ENCODE peak calls at places on chromosomes 5 and 9, in nine cellular contexts. V is brain microvascular endothelial cell, Z is natural killer cell, A is tibial artery, I is bronchial epithelial cell, S is GM12865, M is gastrocnemius medialis, Q is epithelial cell of proximal tubule, B is epithelial cell of esophagus. D is an unnamed sample.

GRCh38 chr5:121384359-121384758 is 467.3 kb upstream of the FTMT start:
- DNase-seq in Q (no peak), B (no peak), I (no peak), Z (no peak), M (no peak), S (no peak), V (no peak), A (no peak), D (no peak)

GRCh38 chr9:128149951-128150593 is 819 bp downstream of the LCN2 start:
- DNase-seq in I (no peak), S (no peak), B (no peak), M (no peak), A (no peak), Q (no peak), Z (no peak), V (no peak), D (no peak)

GRCh38 chr5:41762426-41762825 is 107.8 kb downstream of the OXCT1 start:
- DNase-seq in I (no peak), B (no peak), Q (no peak), M (no peak), A (no peak), V (no peak), Z (no peak), S (no peak), D (no peak)

GRCh38 chr5:173538654-173539053 is 77.8 kb downstream of the BOD1 start:
- DNase-seq in I (no peak), B (no peak), Q (no peak), V (no peak), A (no peak), Z (no peak), M (no peak), S (peak; percentile 87), D (no peak)

GRCh38 chr5:89243611-89244010 is 360.6 kb upstream of the MEF2C start:
- DNase-seq in M (no peak), Z (no peak), A (no peak), B (no peak), V (no peak), Q (no peak), S (no peak), I (no peak), D (no peak)

GRCh38 chr5:161660806-161661205 is 24.7 kb upstream of the GABRA6 start:
- DNase-seq in Q (no peak), S (no peak), I (no peak), M (no peak), V (no peak), B (no peak), Z (no peak), A (no peak), D (no peak)

GRCh38 chr9:5838884-5839571 is 6.1 kb upstream of the ERMP1 start:
- DNase-seq in V (peak; percentile 32), M (peak; percentile 61), A (no peak), I (peak; percentile 88), B (peak; percentile 90), Z (no peak), S (peak; percentile 44), Q (peak; percentile 67), D (peak; percentile 39)

GRCh38 chr5:62742214-62742613 is 163.6 kb downstream of the LRRC70 start:
- DNase-seq in B (no peak), V (no peak), M (no peak), I (no peak), A (no peak), Z (no peak), S (no peak), Q (no peak), D (no peak)

GRCh38 chr5:137954131-137954879 is 65.0 kb downstream of the PKD2L2 start:
- DNase-seq in A (no peak), S (no peak), I (peak; percentile 54), Z (no peak), B (peak; percentile 67), M (peak; percentile 23), V (peak; percentile 88), Q (peak; percentile 13), D (peak; percentile 85)

GRCh38 chr9:77011973-77012817 is 7.3 kb upstream of the FOXB2 start:
- DNase-seq in S (peak; percentile 56), Z (peak; percentile 25), A (no peak), M (peak; percentile 25), I (no peak), Q (no peak), V (peak; percentile 17), B (peak; percentile 46), D (no peak)

GRCh38 chr5:169988947-169989346 is 8.7 kb upstream of the INSYN2B start:
- DNase-seq in Q (no peak), Z (no peak), M (no peak), A (no peak), I (peak; percentile 85), B (peak; percentile 70), V (peak; percentile 41), S (no peak), D (no peak)

GRCh38 chr9:14480561-14480960 is 166.6 kb upstream of the NFIB start:
- DNase-seq in M (no peak), B (no peak), V (no peak), Z (no peak), A (no peak), I (no peak), Q (no peak), S (no peak), D (no peak)

GRCh38 chr9:119094086-119094485 is 275.1 kb downstream of the BRINP1 start:
- DNase-seq in V (no peak), M (no peak), B (no peak), I (peak; percentile 0), Q (no peak), A (no peak), Z (no peak), S (no peak), D (no peak)

GRCh38 chr5:124923131-124923530 is 176.7 kb upstream of the ZNF608 start:
- DNase-seq in B (peak; percentile 18), Q (no peak), S (peak; percentile 16), V (no peak), M (no peak), A (no peak), Z (no peak), I (no peak), D (no peak)

GRCh38 chr5:97877578-97877977 is 694.5 kb upstream of the RIOK2 start:
- DNase-seq in S (no peak), M (no peak), V (no peak), I (no peak), A (no peak), Q (no peak), B (no peak), Z (no peak), D (no peak)

GRCh38 chr9:124309665-124310064 is 51.9 kb downstream of the NEK6 start:
- DNase-seq in Q (peak; percentile 88), V (peak; percentile 99), B (peak; percentile 95), S (no peak), Z (no peak), A (peak; percentile 92), I (peak; percentile 96), M (peak; percentile 37), D (peak; percentile 95)

GRCh38 chr9:112486221-112487007 is at the start of gene KIAA1958:
- DNase-seq in B (peak; percentile 81), A (peak; percentile 87), S (peak; percentile 95), V (peak; percentile 41), M (peak; percentile 69), Q (no peak), Z (peak; percentile 69), I (peak; percentile 55), D (peak; percentile 72)

GRCh38 chr9:130975156-130975555 is 33.8 kb upstream of the LAMC3 start:
- DNase-seq in A (no peak), I (no peak), S (no peak), Q (no peak), B (no peak), M (no peak), Z (no peak), V (no peak), D (no peak)

GRCh38 chr9:130980526-130980925 is 28.4 kb upstream of the LAMC3 start:
- DNase-seq in A (no peak), Q (no peak), Z (no peak), I (no peak), M (no peak), B (no peak), V (no peak), S (no peak), D (no peak)

GRCh38 chr9:130975932-130976841 is 32.8 kb upstream of the LAMC3 start:
- DNase-seq in V (no peak), B (no peak), A (no peak), M (no peak), Z (no peak), Q (no peak), I (no peak), S (no peak), D (no peak)

GRCh38 chr9:130979591-130980385 is 29.2 kb upstream of the LAMC3 start:
- DNase-seq in M (no peak), Q (no peak), B (no peak), S (no peak), I (no peak), Z (no peak), A (no peak), V (no peak), D (no peak)

DNA sequence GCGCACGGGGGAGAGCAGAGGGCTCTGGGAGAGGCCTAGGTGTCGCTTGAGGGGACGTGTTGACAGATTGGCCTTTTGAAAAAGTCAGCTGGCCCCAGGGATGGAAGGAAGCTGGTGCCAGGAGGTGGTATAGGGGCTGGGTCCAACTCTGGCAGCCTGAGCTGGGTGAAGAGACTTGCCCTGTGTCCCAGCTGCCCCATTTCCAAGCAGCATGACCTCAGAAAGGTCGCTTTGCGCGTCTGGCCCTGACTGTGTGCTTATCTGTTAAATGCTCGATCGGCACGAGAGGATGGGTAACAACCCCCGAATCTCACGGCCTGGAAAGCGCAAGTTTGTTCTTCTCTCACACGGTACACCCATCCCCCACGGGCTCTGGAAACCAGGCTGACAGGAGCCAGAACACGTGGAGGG is 31.2 kb upstream of the LAMC3 start:
- DNase-seq in A (no peak), B (no peak), Z (no peak), Q (no peak), M (no peak), V (no peak), S (no peak), I (no peak), D (no peak)
- TF ChIP-seq CTCF in A (no peak), B (no peak), Z (no peak), Q (no peak), M (no peak), V (no peak), S (no peak), I (no peak), D (no peak)

GRCh38 chr5:82405618-82406199 is 127.6 kb upstream of the RPS23 start:
- DNase-seq in A (no peak), I (peak; percentile 100), Q (peak; percentile 95), Z (no peak), M (no peak), B (peak; percentile 99), V (peak; percentile 99), S (no peak), D (peak; percentile 97)
- TF ChIP-seq CTCF in A (no peak), I (no peak), Q (no peak), Z (no peak), M (no peak), B (peak; percentile 7), V (no peak), S (no peak), D (no peak)

GRCh38 chr5:180790020-180790419 is 12.6 kb downstream of the MGAT1 start:
- DNase-seq in A (no peak), M (no peak), S (peak; percentile 38), Z (no peak), I (no peak), Q (no peak), B (no peak), V (no peak), D (no peak)
- TF ChIP-seq CTCF in A (no peak), M (no peak), S (peak; percentile 8), Z (no peak), I (no peak), Q (peak; percentile 20), B (no peak), V (peak; percentile 23), D (peak; percentile 56)

GRCh38 chr9:15641301-15641700 is 88.5 kb downstream of the CCDC171 start:
- DNase-seq in A (no peak), Q (no peak), Z (no peak), S (no peak), M (no peak), V (no peak), I (no peak), B (no peak), D (no peak)

GRCh38 chr9:15642369-15642962 is 89.6 kb downstream of the CCDC171 start:
- DNase-seq in I (peak; percentile 53), S (peak; percentile 48), M (no peak), B (peak; percentile 57), Q (peak; percentile 4), V (peak; percentile 1), A (no peak), Z (no peak), D (peak; percentile 28)
- TF ChIP-seq CTCF in I (peak; percentile 26), S (peak; percentile 47), M (no peak), B (peak; percentile 50), Q (peak; percentile 63), V (peak; percentile 42), A (peak; percentile 42), Z (peak; percentile 13), D (peak; percentile 76)